ENCODE peak calls at places on chromosomes 16 and 17, in seven cellular contexts. One of them, this sample, is unnamed.

GRCh38 chr17:32259596-32259995 is 6.0 kb upstream of the RHBDL3 start:
- DNase-seq in K562: no peak
- DNase-seq in WTC11: no peak
- DNase-seq in IMR-90: peak
- DNase-seq in SK-N-SH: no peak
- DNase-seq in GM12878: no peak
- DNase-seq in HepG2: no peak
- DNase-seq in this sample: no peak

GRCh38 chr16:68085259-68086071 is at the start of gene NFATC3:
- DNase-seq in K562: peak
- DNase-seq in WTC11: peak
- DNase-seq in IMR-90: peak
- DNase-seq in SK-N-SH: peak
- DNase-seq in GM12878: no peak
- DNase-seq in HepG2: peak
- DNase-seq in this sample: peak

GRCh38 chr16:50373345-50373701 is 4.5 kb upstream of the BRD7 start:
- DNase-seq in K562: no peak
- DNase-seq in WTC11: no peak
- DNase-seq in IMR-90: no peak
- DNase-seq in SK-N-SH: no peak
- DNase-seq in GM12878: no peak
- DNase-seq in HepG2: no peak
- DNase-seq in this sample: no peak

GRCh38 chr17:43662432-43663141 is 865 bp upstream of the MEOX1 start:
- DNase-seq in K562: no peak
- DNase-seq in WTC11: no peak
- DNase-seq in IMR-90: no peak
- DNase-seq in SK-N-SH: no peak
- DNase-seq in GM12878: peak
- DNase-seq in HepG2: no peak
- DNase-seq in this sample: no peak

GRCh38 chr17:13114601-13115024 is 96.8 kb upstream of the ELAC2 start:
- DNase-seq in K562: peak
- DNase-seq in WTC11: peak
- DNase-seq in IMR-90: peak
- DNase-seq in SK-N-SH: peak
- DNase-seq in GM12878: no peak
- DNase-seq in HepG2: peak
- DNase-seq in this sample: peak

GRCh38 chr16:30054959-30055553 is 10.5 kb upstream of the ALDOA start:
- DNase-seq in K562: peak
- DNase-seq in WTC11: peak
- DNase-seq in IMR-90: no peak
- DNase-seq in SK-N-SH: peak
- DNase-seq in GM12878: no peak
- DNase-seq in HepG2: peak
- DNase-seq in this sample: peak

GRCh38 chr16:56921571-56921970 is 10.4 kb upstream of the HERPUD1 start:
- DNase-seq in K562: no peak
- DNase-seq in WTC11: no peak
- DNase-seq in IMR-90: no peak
- DNase-seq in SK-N-SH: no peak
- DNase-seq in GM12878: no peak
- DNase-seq in HepG2: no peak
- DNase-seq in this sample: no peak

GRCh38 chr17:1939979-1940809 is 84.9 kb downstream of the RTN4RL1 start:
- DNase-seq in K562: no peak
- DNase-seq in WTC11: no peak
- DNase-seq in IMR-90: no peak
- DNase-seq in SK-N-SH: peak
- DNase-seq in GM12878: no peak
- DNase-seq in HepG2: no peak
- DNase-seq in this sample: no peak

GRCh38 chr17:35586569-35587073 is 501 bp upstream of the AP2B1 start:
- DNase-seq in K562: no peak
- DNase-seq in WTC11: no peak
- DNase-seq in IMR-90: no peak
- DNase-seq in SK-N-SH: no peak
- DNase-seq in GM12878: no peak
- DNase-seq in HepG2: no peak
- DNase-seq in this sample: no peak

GRCh38 chr17:17754719-17755686 is 73.7 kb downstream of the RAI1 start:
- DNase-seq in K562: no peak
- DNase-seq in WTC11: no peak
- DNase-seq in IMR-90: no peak
- DNase-seq in SK-N-SH: no peak
- DNase-seq in GM12878: no peak
- DNase-seq in HepG2: no peak
- DNase-seq in this sample: no peak

GRCh38 chr17:17751996-17752821 is 71.0 kb downstream of the RAI1 start:
- DNase-seq in K562: peak
- DNase-seq in WTC11: peak
- DNase-seq in IMR-90: peak
- DNase-seq in SK-N-SH: peak
- DNase-seq in GM12878: peak
- DNase-seq in HepG2: peak
- DNase-seq in this sample: peak

GRCh38 chr17:17751489-17751995 is 70.3 kb downstream of the RAI1 start:
- DNase-seq in K562: peak
- DNase-seq in WTC11: no peak
- DNase-seq in IMR-90: no peak
- DNase-seq in SK-N-SH: no peak
- DNase-seq in GM12878: no peak
- DNase-seq in HepG2: no peak
- DNase-seq in this sample: no peak

GRCh38 chr17:17750881-17751280 is 69.6 kb downstream of the RAI1 start:
- DNase-seq in K562: no peak
- DNase-seq in WTC11: no peak
- DNase-seq in IMR-90: no peak
- DNase-seq in SK-N-SH: no peak
- DNase-seq in GM12878: peak
- DNase-seq in HepG2: no peak
- DNase-seq in this sample: no peak

DNA sequence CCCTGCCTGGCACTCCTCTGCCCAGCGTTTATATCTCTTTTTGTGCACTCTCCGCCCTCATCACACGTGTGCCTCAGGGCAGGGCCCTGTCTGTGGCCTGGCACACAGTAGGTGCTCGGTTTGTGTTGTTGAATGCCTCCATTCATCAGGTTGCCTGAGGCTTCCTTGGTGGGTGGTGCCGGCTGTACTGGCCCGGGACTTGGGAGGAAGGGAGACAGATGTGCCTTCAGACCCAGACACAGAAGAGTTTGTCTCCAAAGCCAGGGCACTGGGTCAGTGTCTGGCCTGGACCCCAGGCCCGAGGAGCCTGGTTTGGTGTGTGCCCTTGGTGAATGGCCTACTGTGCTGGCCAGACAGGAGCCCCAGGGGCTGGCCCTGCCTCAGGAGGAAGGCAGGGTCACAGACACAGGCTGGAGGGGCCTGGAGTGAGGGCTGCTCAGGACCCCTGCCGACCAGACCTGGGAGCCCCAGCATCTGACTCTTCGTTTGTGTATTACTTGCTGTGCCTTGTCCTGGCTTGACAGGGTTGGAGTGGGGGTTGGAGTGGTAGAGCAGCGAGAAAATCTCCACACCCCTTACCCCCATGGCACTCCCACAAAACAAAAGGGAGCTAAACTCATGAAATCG is 71.7 kb downstream of the RAI1 start:
- DNase-seq in K562: no peak
- DNase-seq in WTC11: no peak
- DNase-seq in IMR-90: no peak
- DNase-seq in SK-N-SH: no peak
- DNase-seq in GM12878: no peak
- DNase-seq in HepG2: no peak
- DNase-seq in this sample: no peak
- TF ChIP-seq USF2 in K562: no peak
- TF ChIP-seq USF2 in WTC11: no peak
- TF ChIP-seq USF2 in IMR-90: no peak
- TF ChIP-seq USF2 in SK-N-SH: no peak
- TF ChIP-seq USF2 in GM12878: no peak
- TF ChIP-seq USF2 in HepG2: no peak
- TF ChIP-seq USF2 in this sample: no peak

DNA sequence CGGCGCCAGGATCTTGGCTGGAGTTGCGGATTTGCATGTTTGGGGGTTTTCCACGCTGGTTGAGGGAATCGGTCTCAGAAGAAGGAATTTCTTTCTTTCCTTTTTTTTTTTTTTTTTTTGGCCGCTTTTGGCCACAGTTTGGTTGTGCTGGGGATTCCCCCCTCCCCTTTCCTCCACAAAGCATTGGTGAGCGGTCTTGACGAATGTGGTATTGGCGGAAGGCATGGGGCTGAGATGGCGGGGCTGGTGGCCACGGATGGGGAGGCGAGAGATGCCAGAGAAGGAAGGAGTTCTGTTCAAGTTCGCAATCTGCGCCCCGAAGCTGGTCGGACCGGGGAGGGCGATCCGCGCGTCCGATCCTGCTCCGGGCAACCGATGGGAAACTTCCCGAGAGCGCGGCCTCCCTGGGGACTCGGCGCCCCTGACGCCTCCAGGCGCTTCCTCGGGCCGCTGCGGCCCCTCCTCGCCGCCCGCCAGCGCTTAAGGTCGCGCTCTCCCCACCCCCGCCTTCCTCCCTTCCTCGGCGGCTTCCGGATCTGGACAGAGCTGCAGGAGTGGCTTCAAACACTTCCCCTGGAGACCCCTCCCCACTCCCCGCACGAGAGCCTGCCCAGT is 43.2 kb downstream of the RAI1 start:
- DNase-seq in K562: no peak
- DNase-seq in WTC11: peak
- DNase-seq in IMR-90: peak
- DNase-seq in SK-N-SH: peak
- DNase-seq in GM12878: no peak
- DNase-seq in HepG2: no peak
- DNase-seq in this sample: no peak
- TF ChIP-seq USF2 in K562: no peak
- TF ChIP-seq USF2 in WTC11: no peak
- TF ChIP-seq USF2 in IMR-90: no peak
- TF ChIP-seq USF2 in SK-N-SH: no peak
- TF ChIP-seq USF2 in GM12878: no peak
- TF ChIP-seq USF2 in HepG2: no peak
- TF ChIP-seq USF2 in this sample: no peak

GRCh38 chr17:18377437-18378204 is at the start of gene EVPLL:
- DNase-seq in K562: no peak
- DNase-seq in WTC11: no peak
- DNase-seq in IMR-90: no peak
- DNase-seq in SK-N-SH: peak
- DNase-seq in GM12878: no peak
- DNase-seq in HepG2: no peak
- DNase-seq in this sample: peak
- TF ChIP-seq USF2 in K562: no peak
- TF ChIP-seq USF2 in WTC11: no peak
- TF ChIP-seq USF2 in IMR-90: no peak
- TF ChIP-seq USF2 in SK-N-SH: no peak
- TF ChIP-seq USF2 in GM12878: no peak
- TF ChIP-seq USF2 in HepG2: no peak
- TF ChIP-seq USF2 in this sample: no peak

GRCh38 chr16:83913234-83913633 is 14.3 kb downstream of the MLYCD start:
- DNase-seq in K562: no peak
- DNase-seq in WTC11: no peak
- DNase-seq in IMR-90: no peak
- DNase-seq in SK-N-SH: no peak
- DNase-seq in GM12878: no peak
- DNase-seq in HepG2: no peak
- DNase-seq in this sample: no peak
- TF ChIP-seq USF2 in K562: no peak
- TF ChIP-seq USF2 in WTC11: no peak
- TF ChIP-seq USF2 in IMR-90: no peak
- TF ChIP-seq USF2 in SK-N-SH: no peak
- TF ChIP-seq USF2 in GM12878: no peak
- TF ChIP-seq USF2 in HepG2: no peak
- TF ChIP-seq USF2 in this sample: no peak

DNA sequence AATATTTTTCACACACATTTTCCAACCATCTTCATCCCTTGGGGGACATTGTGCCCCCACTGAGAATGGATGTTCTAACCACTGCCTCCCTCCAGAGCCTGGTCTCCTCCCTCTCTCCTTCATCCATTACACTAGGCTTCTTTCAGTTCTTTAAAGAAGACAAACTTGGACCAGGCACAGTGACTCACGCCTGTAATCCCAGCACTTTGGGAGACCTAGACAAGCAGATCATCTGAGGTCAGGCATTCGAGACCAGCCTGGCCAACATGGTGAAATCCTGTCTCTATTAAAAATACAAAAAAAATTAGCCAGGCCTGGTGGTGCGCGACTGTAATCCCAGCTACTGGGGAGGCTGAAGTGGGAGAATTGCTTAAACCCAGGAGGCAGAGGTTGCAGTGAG is 6.5 kb downstream of the ALOX15 start:
- DNase-seq in K562: no peak
- DNase-seq in WTC11: no peak
- DNase-seq in IMR-90: no peak
- DNase-seq in SK-N-SH: no peak
- DNase-seq in GM12878: no peak
- DNase-seq in HepG2: no peak
- DNase-seq in this sample: no peak
- TF ChIP-seq USF2 in K562: no peak
- TF ChIP-seq USF2 in WTC11: no peak
- TF ChIP-seq USF2 in IMR-90: no peak
- TF ChIP-seq USF2 in SK-N-SH: no peak
- TF ChIP-seq USF2 in GM12878: no peak
- TF ChIP-seq USF2 in HepG2: no peak
- TF ChIP-seq USF2 in this sample: no peak

GRCh38 chr17:28938552-28938951 is 12.8 kb downstream of the PHF12 start:
- DNase-seq in K562: no peak
- DNase-seq in WTC11: no peak
- DNase-seq in IMR-90: no peak
- DNase-seq in SK-N-SH: no peak
- DNase-seq in GM12878: no peak
- DNase-seq in HepG2: no peak
- DNase-seq in this sample: no peak
- TF ChIP-seq USF2 in K562: no peak
- TF ChIP-seq USF2 in WTC11: no peak
- TF ChIP-seq USF2 in IMR-90: no peak
- TF ChIP-seq USF2 in SK-N-SH: no peak
- TF ChIP-seq USF2 in GM12878: no peak
- TF ChIP-seq USF2 in HepG2: no peak
- TF ChIP-seq USF2 in this sample: no peak